ENCODE peak calls at places on chromosomes 7 and 10, in four cellular contexts. One of them, this sample, is unnamed.

GRCh38 chr7:1192171-1192676 is 32.2 kb upstream of the ZFAND2A start:
- DNase-seq in activated CD8-positive, alpha-beta T cell treated with anti-CD3 and anti-CD28 coated beads for 36 hours: peak; percentile 52
- DNase-seq in WTC11: no peak
- DNase-seq in kidney: no peak
- DNase-seq in this sample: no peak

GRCh38 chr10:93403741-93404354 is 78.3 kb downstream of the MYOF start:
- DNase-seq in activated CD8-positive, alpha-beta T cell treated with anti-CD3 and anti-CD28 coated beads for 36 hours: no peak
- DNase-seq in WTC11: no peak
- DNase-seq in kidney: no peak
- DNase-seq in this sample: no peak

GRCh38 chr7:115561341-115562110 is 469.0 kb downstream of the TFEC start:
- DNase-seq in kidney: no peak
- DNase-seq in activated CD8-positive, alpha-beta T cell treated with anti-CD3 and anti-CD28 coated beads for 36 hours: no peak
- DNase-seq in WTC11: no peak
- DNase-seq in this sample: no peak

GRCh38 chr10:44465430-44466115 is 80.7 kb upstream of the CXCL12 start:
- DNase-seq in WTC11: no peak
- DNase-seq in activated CD8-positive, alpha-beta T cell treated with anti-CD3 and anti-CD28 coated beads for 36 hours: no peak
- DNase-seq in kidney: peak; percentile 38
- DNase-seq in this sample: no peak

GRCh38 chr10:131072651-131073468 is 238.7 kb downstream of the TCERG1L start:
- DNase-seq in kidney: no peak
- DNase-seq in activated CD8-positive, alpha-beta T cell treated with anti-CD3 and anti-CD28 coated beads for 36 hours: no peak
- DNase-seq in WTC11: no peak
- DNase-seq in this sample: no peak

GRCh38 chr7:41972270-41972669 is 264.7 kb downstream of the GLI3 start:
- DNase-seq in WTC11: no peak
- DNase-seq in kidney: no peak
- DNase-seq in activated CD8-positive, alpha-beta T cell treated with anti-CD3 and anti-CD28 coated beads for 36 hours: no peak
- DNase-seq in this sample: no peak

GRCh38 chr7:142412551-142413193 is 154.8 kb upstream of the PRSS58 start:
- DNase-seq in activated CD8-positive, alpha-beta T cell treated with anti-CD3 and anti-CD28 coated beads for 36 hours: peak; percentile 58
- DNase-seq in kidney: no peak
- DNase-seq in WTC11: peak; percentile 55
- DNase-seq in this sample: peak; percentile 58

GRCh38 chr10:3898821-3899220 is 113.8 kb upstream of the KLF6 start:
- DNase-seq in WTC11: no peak
- DNase-seq in kidney: no peak
- DNase-seq in activated CD8-positive, alpha-beta T cell treated with anti-CD3 and anti-CD28 coated beads for 36 hours: no peak
- DNase-seq in this sample: no peak

GRCh38 chr7:5339949-5340348 is 57.2 kb downstream of the SLC29A4 start:
- DNase-seq in WTC11: no peak
- DNase-seq in kidney: no peak
- DNase-seq in activated CD8-positive, alpha-beta T cell treated with anti-CD3 and anti-CD28 coated beads for 36 hours: no peak
- DNase-seq in this sample: no peak

DNA sequence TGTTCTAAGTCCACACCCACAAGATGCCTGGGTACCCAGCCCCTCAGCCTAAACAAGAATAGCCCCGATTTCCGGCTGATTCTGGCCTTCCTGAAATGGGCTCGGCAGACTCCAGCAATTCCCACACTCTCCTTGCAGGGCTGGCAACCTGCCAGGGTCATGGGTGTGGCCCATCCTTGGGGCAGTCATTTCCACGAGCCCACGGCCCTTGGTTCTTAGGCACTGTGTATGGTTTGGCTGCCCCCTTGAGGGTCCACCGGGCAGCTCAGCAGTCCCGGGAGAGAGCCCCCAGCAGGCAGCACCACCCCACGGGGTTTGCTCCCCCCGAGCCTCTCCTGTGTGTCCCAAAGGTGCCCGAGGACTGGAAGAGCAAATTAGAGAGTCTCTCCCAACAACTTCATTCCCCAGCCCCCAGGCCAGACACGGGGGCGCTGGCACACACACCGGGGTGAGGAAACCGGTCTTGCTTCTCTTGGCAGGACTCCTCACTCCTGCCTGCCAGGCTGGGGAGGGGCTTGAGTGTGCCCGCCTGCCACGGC is 142.2 kb downstream of the EMX2 start:
- DNase-seq in WTC11: peak; percentile 29
- DNase-seq in kidney: peak; percentile 96
- DNase-seq in activated CD8-positive, alpha-beta T cell treated with anti-CD3 and anti-CD28 coated beads for 36 hours: no peak
- DNase-seq in this sample: peak; percentile 31
- TF ChIP-seq CTCF in WTC11: no peak
- TF ChIP-seq CTCF in kidney: peak; percentile 15
- TF ChIP-seq CTCF in activated CD8-positive, alpha-beta T cell treated with anti-CD3 and anti-CD28 coated beads for 36 hours: no peak
- TF ChIP-seq CTCF in this sample: peak; percentile 30

DNA sequence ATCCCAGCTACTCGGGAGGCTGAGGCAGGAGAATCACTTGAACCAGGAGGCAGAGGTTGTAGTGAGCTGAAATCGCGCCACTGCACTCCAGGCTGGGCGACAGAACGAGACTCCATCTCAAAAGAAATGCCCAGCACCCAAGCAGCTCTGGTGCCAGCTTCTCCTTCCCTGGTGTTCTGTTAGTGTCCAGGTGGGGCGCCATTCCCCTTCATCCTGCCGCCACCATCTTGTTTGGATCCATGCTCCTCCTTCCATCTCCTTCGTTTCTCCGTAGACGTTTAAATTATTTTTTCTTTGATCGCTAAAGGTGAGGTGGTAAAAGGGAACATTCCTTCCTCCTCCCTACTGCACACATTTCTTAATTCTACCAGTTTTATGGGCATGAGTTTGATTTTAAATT is 30.3 kb downstream of the PROSER2 start:
- DNase-seq in kidney: no peak
- DNase-seq in activated CD8-positive, alpha-beta T cell treated with anti-CD3 and anti-CD28 coated beads for 36 hours: peak; percentile 20
- DNase-seq in WTC11: peak; percentile 32
- DNase-seq in this sample: no peak
- TF ChIP-seq CTCF in kidney: no peak
- TF ChIP-seq CTCF in activated CD8-positive, alpha-beta T cell treated with anti-CD3 and anti-CD28 coated beads for 36 hours: peak; percentile 29
- TF ChIP-seq CTCF in WTC11: peak; percentile 54
- TF ChIP-seq CTCF in this sample: no peak

GRCh38 chr10:109261231-109261630 is 662.1 kb downstream of the XPNPEP1 start:
- DNase-seq in kidney: no peak
- DNase-seq in activated CD8-positive, alpha-beta T cell treated with anti-CD3 and anti-CD28 coated beads for 36 hours: no peak
- DNase-seq in WTC11: no peak
- DNase-seq in this sample: no peak
- TF ChIP-seq CTCF in kidney: no peak
- TF ChIP-seq CTCF in activated CD8-positive, alpha-beta T cell treated with anti-CD3 and anti-CD28 coated beads for 36 hours: no peak
- TF ChIP-seq CTCF in WTC11: no peak
- TF ChIP-seq CTCF in this sample: no peak

GRCh38 chr10:77493851-77494788 is 143.5 kb downstream of the KCNMA1 start:
- DNase-seq in WTC11: peak; percentile 38
- DNase-seq in kidney: no peak
- DNase-seq in activated CD8-positive, alpha-beta T cell treated with anti-CD3 and anti-CD28 coated beads for 36 hours: no peak
- DNase-seq in this sample: no peak

GRCh38 chr10:77496941-77497420 is 140.6 kb downstream of the KCNMA1 start:
- DNase-seq in WTC11: no peak
- DNase-seq in kidney: no peak
- DNase-seq in activated CD8-positive, alpha-beta T cell treated with anti-CD3 and anti-CD28 coated beads for 36 hours: no peak
- DNase-seq in this sample: no peak

GRCh38 chr10:77493239-77493806 is 144.3 kb downstream of the KCNMA1 start:
- DNase-seq in WTC11: no peak
- DNase-seq in activated CD8-positive, alpha-beta T cell treated with anti-CD3 and anti-CD28 coated beads for 36 hours: no peak
- DNase-seq in kidney: no peak
- DNase-seq in this sample: no peak

GRCh38 chr10:77497748-77498147 is 139.9 kb downstream of the KCNMA1 start:
- DNase-seq in WTC11: no peak
- DNase-seq in kidney: no peak
- DNase-seq in activated CD8-positive, alpha-beta T cell treated with anti-CD3 and anti-CD28 coated beads for 36 hours: no peak
- DNase-seq in this sample: no peak

DNA sequence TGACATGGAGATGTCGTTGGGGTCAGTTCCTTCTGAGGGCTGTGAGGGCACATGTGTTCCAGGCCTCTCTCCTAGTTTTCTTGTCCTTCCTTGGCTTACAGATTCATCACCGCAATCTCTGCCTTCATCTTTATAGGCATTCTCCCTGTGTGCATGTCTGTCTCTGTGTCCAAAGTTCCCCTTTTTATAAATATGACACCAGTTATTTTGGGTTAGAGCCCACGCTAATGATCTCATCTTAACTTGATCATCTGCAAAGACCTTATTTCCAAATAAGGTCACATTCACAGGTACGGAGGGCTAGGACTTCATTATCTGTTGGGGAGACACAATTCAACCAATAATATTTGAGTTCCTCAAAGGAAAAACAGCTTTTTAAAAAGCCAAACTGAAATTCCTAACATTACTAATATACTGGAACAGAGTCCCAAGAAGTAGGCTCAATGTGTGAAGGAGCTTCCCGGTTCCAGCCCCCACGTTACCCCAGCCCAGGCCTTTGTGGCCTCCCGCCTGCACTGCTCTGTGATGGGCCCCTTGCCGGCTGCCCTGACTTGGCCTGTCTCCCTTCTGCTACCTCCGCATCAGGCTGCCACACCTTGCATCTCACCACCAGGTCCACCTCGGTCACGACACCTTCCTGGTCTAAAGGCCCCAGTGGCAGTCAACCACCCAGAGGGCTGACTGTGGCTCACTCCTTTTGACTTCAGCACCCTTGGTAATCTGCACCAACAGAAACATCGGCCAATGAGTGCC is 142.6 kb downstream of the KCNMA1 start:
- DNase-seq in activated CD8-positive, alpha-beta T cell treated with anti-CD3 and anti-CD28 coated beads for 36 hours: no peak
- DNase-seq in kidney: no peak
- DNase-seq in WTC11: no peak
- DNase-seq in this sample: no peak
- TF ChIP-seq CTCF in activated CD8-positive, alpha-beta T cell treated with anti-CD3 and anti-CD28 coated beads for 36 hours: no peak
- TF ChIP-seq CTCF in kidney: no peak
- TF ChIP-seq CTCF in WTC11: no peak
- TF ChIP-seq CTCF in this sample: no peak

GRCh38 chr7:102404005-102404861 is 8.1 kb downstream of the PRKRIP1 start:
- DNase-seq in kidney: peak; percentile 49
- DNase-seq in WTC11: peak; percentile 53
- DNase-seq in activated CD8-positive, alpha-beta T cell treated with anti-CD3 and anti-CD28 coated beads for 36 hours: peak; percentile 59
- DNase-seq in this sample: peak; percentile 79
- TF ChIP-seq CTCF in kidney: peak; percentile 71
- TF ChIP-seq CTCF in WTC11: peak; percentile 65
- TF ChIP-seq CTCF in activated CD8-positive, alpha-beta T cell treated with anti-CD3 and anti-CD28 coated beads for 36 hours: peak; percentile 70
- TF ChIP-seq CTCF in this sample: peak; percentile 80

GRCh38 chr7:99326408-99326782 is 697 bp downstream of the ARPC1A start:
- DNase-seq in kidney: no peak
- DNase-seq in WTC11: no peak
- DNase-seq in activated CD8-positive, alpha-beta T cell treated with anti-CD3 and anti-CD28 coated beads for 36 hours: no peak
- DNase-seq in this sample: no peak

GRCh38 chr7:99324559-99324958 is 1.1 kb upstream of the ARPC1A start:
- DNase-seq in WTC11: no peak
- DNase-seq in kidney: no peak
- DNase-seq in activated CD8-positive, alpha-beta T cell treated with anti-CD3 and anti-CD28 coated beads for 36 hours: no peak
- DNase-seq in this sample: no peak

GRCh38 chr7:99331002-99331401 is 5.3 kb downstream of the ARPC1A start:
- DNase-seq in activated CD8-positive, alpha-beta T cell treated with anti-CD3 and anti-CD28 coated beads for 36 hours: peak; percentile 37
- DNase-seq in WTC11: no peak
- DNase-seq in kidney: no peak
- DNase-seq in this sample: no peak

GRCh38 chr7:99324966-99325596 is 617 bp upstream of the ARPC1A start:
- DNase-seq in WTC11: no peak
- DNase-seq in activated CD8-positive, alpha-beta T cell treated with anti-CD3 and anti-CD28 coated beads for 36 hours: peak; percentile 19
- DNase-seq in kidney: no peak
- DNase-seq in this sample: no peak

GRCh38 chr7:99325597-99326407 is at the start of gene ARPC1A:
- DNase-seq in kidney: peak; percentile 97
- DNase-seq in activated CD8-positive, alpha-beta T cell treated with anti-CD3 and anti-CD28 coated beads for 36 hours: peak; percentile 91
- DNase-seq in WTC11: peak; percentile 93
- DNase-seq in this sample: peak; percentile 99
- TF ChIP-seq CTCF in kidney: peak; percentile 14
- TF ChIP-seq CTCF in activated CD8-positive, alpha-beta T cell treated with anti-CD3 and anti-CD28 coated beads for 36 hours: no peak
- TF ChIP-seq CTCF in WTC11: no peak
- TF ChIP-seq CTCF in this sample: no peak

GRCh38 chr10:13991353-13991752 is 339.4 kb downstream of the FRMD4A start:
- DNase-seq in activated CD8-positive, alpha-beta T cell treated with anti-CD3 and anti-CD28 coated beads for 36 hours: no peak
- DNase-seq in kidney: no peak
- DNase-seq in WTC11: no peak
- DNase-seq in this sample: no peak
- TF ChIP-seq CTCF in activated CD8-positive, alpha-beta T cell treated with anti-CD3 and anti-CD28 coated beads for 36 hours: no peak
- TF ChIP-seq CTCF in kidney: no peak
- TF ChIP-seq CTCF in WTC11: no peak
- TF ChIP-seq CTCF in this sample: no peak

GRCh38 chr10:50932113-50932512 is 46.7 kb upstream of the A1CF start:
- DNase-seq in WTC11: no peak
- DNase-seq in activated CD8-positive, alpha-beta T cell treated with anti-CD3 and anti-CD28 coated beads for 36 hours: no peak
- DNase-seq in kidney: no peak
- DNase-seq in this sample: no peak

GRCh38 chr10:50928190-50928552 is 42.7 kb upstream of the A1CF start:
- DNase-seq in WTC11: no peak
- DNase-seq in activated CD8-positive, alpha-beta T cell treated with anti-CD3 and anti-CD28 coated beads for 36 hours: no peak
- DNase-seq in kidney: no peak
- DNase-seq in this sample: no peak

GRCh38 chr10:50927522-50928189 is 42.2 kb upstream of the A1CF start:
- DNase-seq in WTC11: no peak
- DNase-seq in kidney: no peak
- DNase-seq in activated CD8-positive, alpha-beta T cell treated with anti-CD3 and anti-CD28 coated beads for 36 hours: no peak
- DNase-seq in this sample: no peak

DNA sequence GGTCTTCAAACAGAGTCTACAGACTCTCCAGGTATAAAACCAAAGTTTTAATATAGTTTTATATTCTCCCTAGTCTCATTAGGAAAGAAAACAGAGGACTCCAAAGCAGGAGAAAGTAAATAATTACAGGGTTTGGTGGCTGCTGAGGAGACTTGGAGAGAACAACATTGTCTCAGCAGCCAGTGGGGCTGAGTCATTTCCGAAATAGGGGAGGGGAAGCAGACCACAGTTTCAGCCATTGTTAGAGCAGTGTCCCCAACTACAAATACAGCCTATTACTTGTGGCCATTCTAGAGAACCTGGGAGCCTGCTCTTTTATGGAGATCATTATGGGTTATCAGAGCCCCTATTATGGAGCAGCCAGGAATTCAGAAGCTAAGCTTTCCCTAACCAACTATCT is 44.2 kb upstream of the A1CF start:
- DNase-seq in activated CD8-positive, alpha-beta T cell treated with anti-CD3 and anti-CD28 coated beads for 36 hours: no peak
- DNase-seq in WTC11: no peak
- DNase-seq in kidney: no peak
- DNase-seq in this sample: no peak
- TF ChIP-seq CTCF in activated CD8-positive, alpha-beta T cell treated with anti-CD3 and anti-CD28 coated beads for 36 hours: no peak
- TF ChIP-seq CTCF in WTC11: no peak
- TF ChIP-seq CTCF in kidney: no peak
- TF ChIP-seq CTCF in this sample: no peak